ENCODE peak calls at places on chromosomes 16 and 17, in nine cellular contexts. F is stomach, H is GM12891, Y is H1, M is transverse colon, T is Panc1, N is spleen, W is breast epithelium, U is K562. L is an unnamed sample.

GRCh38 chr17:64773386-64773835 is 111.3 kb upstream of the SMURF2 start:
- DNase-seq in W (no peak), H (no peak), U (no peak), Y (no peak), N (no peak), T (no peak), F (no peak), M (no peak), L (no peak)

GRCh38 chr16:86528061-86528929 is 18.0 kb downstream of the FOXF1 start:
- DNase-seq in Y (no peak), H (no peak), F (no peak), W (no peak), N (no peak), M (no peak), U (no peak), T (no peak), L (no peak)

GRCh38 chr17:65560628-65561371 is 648 bp downstream of the AXIN2 start:
- DNase-seq in H (peak), N (peak), F (peak), T (no peak), Y (peak), U (peak), W (peak), M (peak), L (peak)

GRCh38 chr16:30570621-30571443 is 682 bp downstream of the ZNF688 start:
- DNase-seq in U (peak), H (no peak), W (no peak), M (no peak), T (no peak), N (peak), Y (peak), F (peak), L (no peak)

GRCh38 chr16:78684040-78684611 is 584.7 kb downstream of the WWOX start:
- DNase-seq in T (no peak), N (no peak), H (no peak), M (peak), Y (no peak), U (no peak), F (peak), W (no peak), L (no peak)

GRCh38 chr16:66886914-66887313 is 6.6 kb downstream of the PDP2 start:
- DNase-seq in Y (no peak), N (no peak), M (no peak), H (no peak), F (no peak), W (no peak), T (no peak), U (no peak), L (no peak)

GRCh38 chr16:80530479-80530878 is 10.3 kb upstream of the DYNLRB2 start:
- DNase-seq in W (no peak), M (no peak), Y (no peak), N (no peak), T (no peak), F (no peak), H (no peak), U (no peak), L (no peak)

GRCh38 chr17:75475851-75476250 is 19.4 kb downstream of the TMEM94 start:
- DNase-seq in M (no peak), N (no peak), Y (no peak), U (no peak), T (no peak), W (no peak), F (no peak), H (no peak), L (no peak)

GRCh38 chr17:246226-246625 is 64.8 kb upstream of the DOC2B start:
- DNase-seq in U (no peak), W (no peak), F (no peak), M (peak), Y (no peak), N (no peak), T (no peak), H (no peak), L (no peak)

GRCh38 chr16:12158428-12158827 is 181.9 kb downstream of the SNX29 start:
- DNase-seq in M (no peak), Y (no peak), T (no peak), H (no peak), U (no peak), F (no peak), W (no peak), N (peak), L (no peak)

GRCh38 chr17:2684549-2684948 is 27.0 kb downstream of the CLUH start:
- DNase-seq in U (no peak), N (no peak), W (peak), F (no peak), H (no peak), Y (no peak), T (no peak), M (no peak), L (no peak)

GRCh38 chr17:15955793-15956541 is 11.0 kb downstream of the ADORA2B start:
- DNase-seq in Y (no peak), M (no peak), W (no peak), T (no peak), F (no peak), H (no peak), U (peak), N (peak), L (no peak)

GRCh38 chr17:78032166-78032565 is 73.7 kb downstream of the TNRC6C start:
- DNase-seq in N (no peak), W (no peak), H (no peak), Y (no peak), M (no peak), T (no peak), U (peak), F (no peak), L (no peak)

GRCh38 chr17:14307560-14308024 is 6.7 kb downstream of the HS3ST3B1 start:
- DNase-seq in U (no peak), M (no peak), H (no peak), Y (no peak), W (no peak), T (no peak), F (no peak), N (no peak), L (no peak)

GRCh38 chr16:87835882-87836331 is 33.4 kb downstream of the SLC7A5 start:
- DNase-seq in N (no peak), F (no peak), W (no peak), T (no peak), Y (no peak), M (no peak), U (no peak), H (no peak), L (no peak)

GRCh38 chr17:31740611-31741082 is 118.4 kb downstream of the COPRS start:
- DNase-seq in W (no peak), Y (no peak), N (no peak), U (no peak), F (no peak), M (no peak), H (no peak), T (no peak), L (no peak)
- TF ChIP-seq POLR2AphosphoS5 in W (no peak), Y (no peak), N (no peak), U (no peak), F (no peak), M (no peak), H (no peak), T (no peak), L (no peak)

GRCh38 chr17:30472238-30472890 is 4.8 kb upstream of the GOSR1 start:
- DNase-seq in W (no peak), Y (no peak), N (no peak), H (no peak), F (no peak), U (no peak), T (no peak), M (no peak), L (no peak)
- TF ChIP-seq POLR2AphosphoS5 in W (no peak), Y (no peak), N (no peak), H (no peak), F (no peak), U (no peak), T (no peak), M (no peak), L (no peak)

GRCh38 chr16:2429037-2429770 is at the start of gene CCNF:
- DNase-seq in N (peak), F (peak), W (peak), H (peak), Y (peak), T (peak), U (peak), M (peak), L (peak)
- TF ChIP-seq POLR2AphosphoS5 in N (peak), F (no peak), W (peak), H (no peak), Y (peak), T (peak), U (peak), M (peak), L (peak)

GRCh38 chr17:32876414-32877163 is at the start of gene MYO1D:
- DNase-seq in M (peak), W (peak), Y (peak), F (peak), H (peak), N (peak), U (peak), T (no peak), L (peak)
- TF ChIP-seq POLR2AphosphoS5 in M (peak), W (peak), Y (no peak), F (no peak), H (no peak), N (peak), U (peak), T (no peak), L (no peak)